ENCODE peak calls at places on chromosomes 12 and 14, in seven cellular contexts. K is fibroblast of villous mesenchyme; T is upper lobe of right lung; Q is EH; F is CD4-positive, alpha-beta T cell; N is H4; W is mesothelial cell of epicardium. R is an unnamed sample.

GRCh38 chr12:9605490-9605889 is 2.2 kb downstream of the KLRB1 start:
- DNase-seq in T (no peak), Q (no peak), F (no peak), N (no peak), W (no peak), K (no peak), R (no peak)

GRCh38 chr14:51576112-51576420 is 75.6 kb upstream of the FRMD6 start:
- DNase-seq in Q (peak), W (no peak), K (peak), N (no peak), T (no peak), F (no peak), R (peak)

GRCh38 chr14:86708846-86709339 is 1178.9 kb downstream of the FLRT2 start:
- DNase-seq in Q (no peak), T (no peak), W (no peak), N (no peak), K (peak), F (no peak), R (no peak)

GRCh38 chr12:98320026-98320425 is 195.4 kb upstream of the TMPO start:
- DNase-seq in N (peak), T (no peak), K (no peak), W (no peak), F (no peak), Q (peak), R (no peak)

GRCh38 chr12:93166891-93167307 is 210.8 kb upstream of the NUDT4 start:
- DNase-seq in W (no peak), F (no peak), Q (no peak), K (no peak), N (no peak), T (no peak), R (no peak)

GRCh38 chr12:442235-442884 is 17.4 kb upstream of the B4GALNT3 start:
- DNase-seq in Q (peak), F (no peak), N (peak), T (no peak), K (peak), W (no peak), R (peak)

GRCh38 chr12:25152055-25152454 is 42.9 kb downstream of the DNAI7 start:
- DNase-seq in N (no peak), T (no peak), Q (no peak), K (no peak), W (no peak), F (no peak), R (no peak)

GRCh38 chr12:2341871-2342270 is 289.1 kb downstream of the CACNA1C start:
- DNase-seq in K (peak), Q (peak), N (peak), F (no peak), T (no peak), W (no peak), R (peak)

GRCh38 chr14:92513966-92514843 is 624 bp downstream of the RIN3 start:
- DNase-seq in T (peak), W (no peak), F (no peak), N (no peak), K (peak), Q (peak), R (peak)

GRCh38 chr14:33916663-33917565 is 34.0 kb downstream of the EGLN3 start:
- DNase-seq in N (peak), F (no peak), K (no peak), W (no peak), T (no peak), Q (peak), R (peak)

GRCh38 chr12:91422107-91422506 is 239.5 kb upstream of the DCN start:
- DNase-seq in W (no peak), N (no peak), K (no peak), T (no peak), F (no peak), Q (no peak), R (no peak)

GRCh38 chr12:104357431-104357952 is 54.0 kb downstream of the EID3 start:
- DNase-seq in T (peak), W (no peak), F (no peak), N (peak), K (peak), Q (peak), R (peak)

GRCh38 chr12:64670039-64670438 is 59.7 kb downstream of the RASSF3 start:
- DNase-seq in F (no peak), Q (no peak), T (no peak), K (no peak), N (no peak), W (no peak), R (no peak)

GRCh38 chr12:68180792-68181744 is 21.5 kb upstream of the IFNG start:
- DNase-seq in F (peak), Q (no peak), N (peak), W (no peak), K (peak), T (no peak), R (no peak)

GRCh38 chr12:82174936-82175335 is 183.3 kb downstream of the CCDC59 start:
- DNase-seq in F (no peak), W (no peak), N (peak), K (no peak), Q (no peak), T (no peak), R (no peak)

GRCh38 chr12:27644446-27644845 is 51.8 kb upstream of the REP15 start:
- DNase-seq in Q (peak), W (no peak), F (no peak), T (no peak), N (no peak), K (peak), R (peak)

R was measured in GM23248.